ENCODE peak calls at places on chromosome 13, in ten cellular contexts. One of them, this sample, is unnamed.

GRCh38 chr13:91520952-91521351 is 122.5 kb downstream of the GPC5 start:
- DNase-seq in K562: no peak
- DNase-seq in sigmoid colon: no peak
- DNase-seq in transverse colon: no peak
- DNase-seq in upper lobe of left lung: no peak
- DNase-seq in tibial nerve: no peak
- DNase-seq in SK-N-SH: no peak
- DNase-seq in stomach: no peak
- DNase-seq in A549: no peak
- DNase-seq in ovary: no peak
- DNase-seq in this sample: no peak

GRCh38 chr13:109737606-109738005 is 48.8 kb downstream of the IRS2 start:
- DNase-seq in upper lobe of left lung: no peak
- DNase-seq in sigmoid colon: no peak
- DNase-seq in K562: no peak
- DNase-seq in tibial nerve: no peak
- DNase-seq in A549: no peak
- DNase-seq in transverse colon: no peak
- DNase-seq in ovary: no peak
- DNase-seq in stomach: no peak
- DNase-seq in SK-N-SH: no peak
- DNase-seq in this sample: no peak

GRCh38 chr13:63075126-63075525 is 1659.5 kb upstream of the PCDH20 start:
- DNase-seq in upper lobe of left lung: no peak
- DNase-seq in SK-N-SH: no peak
- DNase-seq in A549: no peak
- DNase-seq in stomach: no peak
- DNase-seq in ovary: no peak
- DNase-seq in sigmoid colon: no peak
- DNase-seq in K562: no peak
- DNase-seq in transverse colon: no peak
- DNase-seq in tibial nerve: no peak
- DNase-seq in this sample: no peak

GRCh38 chr13:36224730-36225129 is 10.4 kb upstream of the SOHLH2 start:
- DNase-seq in transverse colon: no peak
- DNase-seq in upper lobe of left lung: no peak
- DNase-seq in A549: no peak
- DNase-seq in ovary: no peak
- DNase-seq in sigmoid colon: no peak
- DNase-seq in stomach: no peak
- DNase-seq in K562: no peak
- DNase-seq in SK-N-SH: no peak
- DNase-seq in tibial nerve: no peak
- DNase-seq in this sample: no peak

GRCh38 chr13:99434258-99434788 is 66.9 kb upstream of the TM9SF2 start:
- DNase-seq in K562: peak
- DNase-seq in SK-N-SH: no peak
- DNase-seq in transverse colon: peak
- DNase-seq in ovary: no peak
- DNase-seq in tibial nerve: no peak
- DNase-seq in A549: no peak
- DNase-seq in stomach: peak
- DNase-seq in upper lobe of left lung: no peak
- DNase-seq in sigmoid colon: no peak
- DNase-seq in this sample: no peak

GRCh38 chr13:32595306-32595705 is 9.1 kb downstream of the PDS5B start:
- DNase-seq in stomach: no peak
- DNase-seq in A549: no peak
- DNase-seq in K562: no peak
- DNase-seq in ovary: no peak
- DNase-seq in upper lobe of left lung: no peak
- DNase-seq in sigmoid colon: no peak
- DNase-seq in SK-N-SH: no peak
- DNase-seq in tibial nerve: no peak
- DNase-seq in transverse colon: no peak
- DNase-seq in this sample: no peak

GRCh38 chr13:67150608-67151007 is 79.5 kb downstream of the PCDH9 start:
- DNase-seq in tibial nerve: no peak
- DNase-seq in upper lobe of left lung: no peak
- DNase-seq in ovary: no peak
- DNase-seq in SK-N-SH: no peak
- DNase-seq in A549: no peak
- DNase-seq in K562: no peak
- DNase-seq in transverse colon: no peak
- DNase-seq in stomach: no peak
- DNase-seq in sigmoid colon: no peak
- DNase-seq in this sample: no peak

GRCh38 chr13:60572003-60572792 is 175.2 kb downstream of the TDRD3 start:
- DNase-seq in upper lobe of left lung: no peak
- DNase-seq in stomach: no peak
- DNase-seq in transverse colon: no peak
- DNase-seq in K562: no peak
- DNase-seq in A549: no peak
- DNase-seq in ovary: no peak
- DNase-seq in sigmoid colon: no peak
- DNase-seq in tibial nerve: no peak
- DNase-seq in SK-N-SH: no peak
- DNase-seq in this sample: no peak

GRCh38 chr13:60032836-60033235 is 130.9 kb downstream of the DIAPH3 start:
- DNase-seq in A549: no peak
- DNase-seq in upper lobe of left lung: no peak
- DNase-seq in K562: no peak
- DNase-seq in ovary: no peak
- DNase-seq in sigmoid colon: no peak
- DNase-seq in transverse colon: no peak
- DNase-seq in SK-N-SH: no peak
- DNase-seq in tibial nerve: no peak
- DNase-seq in stomach: no peak
- DNase-seq in this sample: no peak

GRCh38 chr13:45206340-45206739 is 5.5 kb upstream of the KCTD4 start:
- DNase-seq in transverse colon: no peak
- DNase-seq in upper lobe of left lung: no peak
- DNase-seq in stomach: no peak
- DNase-seq in sigmoid colon: no peak
- DNase-seq in K562: no peak
- DNase-seq in tibial nerve: no peak
- DNase-seq in SK-N-SH: no peak
- DNase-seq in ovary: no peak
- DNase-seq in A549: peak
- DNase-seq in this sample: no peak

GRCh38 chr13:45398862-45399261 is 19.3 kb downstream of the SLC25A30 start:
- DNase-seq in transverse colon: no peak
- DNase-seq in upper lobe of left lung: no peak
- DNase-seq in SK-N-SH: no peak
- DNase-seq in K562: no peak
- DNase-seq in sigmoid colon: no peak
- DNase-seq in tibial nerve: no peak
- DNase-seq in A549: no peak
- DNase-seq in stomach: no peak
- DNase-seq in ovary: no peak
- DNase-seq in this sample: no peak

GRCh38 chr13:40963927-40964326 is 55.2 kb downstream of the ELF1 start:
- DNase-seq in sigmoid colon: no peak
- DNase-seq in upper lobe of left lung: no peak
- DNase-seq in ovary: no peak
- DNase-seq in A549: peak
- DNase-seq in tibial nerve: no peak
- DNase-seq in transverse colon: no peak
- DNase-seq in K562: peak
- DNase-seq in SK-N-SH: no peak
- DNase-seq in stomach: no peak
- DNase-seq in this sample: no peak

GRCh38 chr13:33678084-33678483 is 139.9 kb upstream of the RFC3 start:
- DNase-seq in sigmoid colon: no peak
- DNase-seq in stomach: no peak
- DNase-seq in upper lobe of left lung: no peak
- DNase-seq in K562: peak
- DNase-seq in SK-N-SH: no peak
- DNase-seq in A549: no peak
- DNase-seq in ovary: no peak
- DNase-seq in transverse colon: no peak
- DNase-seq in tibial nerve: no peak
- DNase-seq in this sample: no peak
- TF ChIP-seq CTCF in sigmoid colon: no peak
- TF ChIP-seq CTCF in stomach: no peak
- TF ChIP-seq CTCF in upper lobe of left lung: no peak
- TF ChIP-seq CTCF in K562: peak
- TF ChIP-seq CTCF in SK-N-SH: no peak
- TF ChIP-seq CTCF in A549: no peak
- TF ChIP-seq CTCF in ovary: no peak
- TF ChIP-seq CTCF in transverse colon: no peak
- TF ChIP-seq CTCF in tibial nerve: no peak
- TF ChIP-seq CTCF in this sample: no peak

DNA sequence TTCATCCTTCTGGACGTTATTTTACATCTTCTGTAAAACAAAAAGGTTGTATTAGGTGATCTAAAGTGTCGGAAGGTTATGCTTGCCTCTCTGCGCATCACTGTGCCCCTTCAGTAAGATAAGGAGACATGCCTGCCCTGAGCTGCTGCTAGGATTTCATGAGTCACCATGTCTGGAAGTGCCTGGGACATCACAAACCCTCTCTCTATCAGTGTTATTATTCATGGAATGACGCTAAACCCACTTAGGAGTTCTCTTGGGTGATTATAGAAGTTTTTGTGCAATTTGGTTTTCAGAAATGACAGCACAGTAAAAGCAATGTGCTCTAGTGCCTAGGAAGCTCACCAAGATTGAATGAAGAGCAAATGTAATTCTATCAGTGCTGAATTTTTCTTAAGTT is 617.7 kb downstream of the DCT start:
- DNase-seq in stomach: no peak
- DNase-seq in transverse colon: no peak
- DNase-seq in upper lobe of left lung: no peak
- DNase-seq in tibial nerve: no peak
- DNase-seq in SK-N-SH: no peak
- DNase-seq in K562: no peak
- DNase-seq in A549: no peak
- DNase-seq in ovary: no peak
- DNase-seq in sigmoid colon: no peak
- DNase-seq in this sample: no peak
- TF ChIP-seq EP300 in stomach: no peak
- TF ChIP-seq EP300 in transverse colon: no peak
- TF ChIP-seq EP300 in upper lobe of left lung: no peak
- TF ChIP-seq EP300 in tibial nerve: no peak
- TF ChIP-seq EP300 in SK-N-SH: peak
- TF ChIP-seq EP300 in K562: no peak
- TF ChIP-seq EP300 in A549: no peak
- TF ChIP-seq EP300 in ovary: no peak
- TF ChIP-seq EP300 in sigmoid colon: no peak
- TF ChIP-seq EP300 in this sample: no peak

GRCh38 chr13:20175406-20175794 is 14.5 kb upstream of the GJA3 start:
- DNase-seq in ovary: no peak
- DNase-seq in sigmoid colon: no peak
- DNase-seq in upper lobe of left lung: no peak
- DNase-seq in stomach: no peak
- DNase-seq in A549: no peak
- DNase-seq in transverse colon: no peak
- DNase-seq in K562: no peak
- DNase-seq in tibial nerve: no peak
- DNase-seq in SK-N-SH: no peak
- DNase-seq in this sample: no peak
- H3K4me3 ChIP-seq in ovary: no peak
- H3K4me3 ChIP-seq in sigmoid colon: no peak
- H3K4me3 ChIP-seq in upper lobe of left lung: no peak
- H3K4me3 ChIP-seq in stomach: no peak
- H3K4me3 ChIP-seq in A549: no peak
- H3K4me3 ChIP-seq in transverse colon: no peak
- H3K4me3 ChIP-seq in K562: no peak
- H3K4me3 ChIP-seq in tibial nerve: peak
- H3K4me3 ChIP-seq in SK-N-SH: no peak
- H3K4me3 ChIP-seq in this sample: peak

DNA sequence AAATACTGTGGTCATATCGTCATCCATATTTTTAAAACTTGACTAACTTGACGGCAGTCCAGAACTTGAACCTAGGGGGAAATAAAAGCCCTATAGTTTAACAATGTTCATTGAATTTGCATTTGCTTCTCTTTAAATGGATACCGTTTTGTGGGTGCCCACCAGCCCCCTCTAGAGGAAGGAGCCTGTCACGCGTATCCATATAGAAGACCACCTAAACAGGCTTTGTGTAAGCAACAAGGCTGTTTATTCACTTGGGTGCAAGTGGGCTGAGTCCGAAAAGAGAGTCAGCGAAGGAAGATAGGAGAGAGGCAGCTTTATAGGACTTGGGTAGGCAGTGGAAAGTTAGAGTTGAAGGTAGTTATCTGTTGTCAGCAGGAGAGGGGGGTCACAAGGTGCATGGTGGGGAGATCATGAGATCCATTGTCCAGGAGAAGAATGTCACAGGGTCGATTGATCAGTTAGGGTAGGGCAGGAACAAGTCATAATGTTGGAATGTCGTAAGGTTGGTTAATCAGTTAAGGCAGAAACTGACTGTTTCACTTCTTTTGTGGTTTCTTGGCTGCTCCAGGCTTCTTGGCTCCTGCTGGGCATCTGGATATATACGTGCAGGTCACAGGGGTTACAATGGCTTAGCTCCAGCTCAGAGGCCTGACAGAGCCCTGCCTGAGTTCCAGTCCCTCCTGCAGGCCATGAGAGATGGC is 42.5 kb upstream of the ANKRD10 start:
- DNase-seq in K562: no peak
- DNase-seq in sigmoid colon: no peak
- DNase-seq in upper lobe of left lung: no peak
- DNase-seq in tibial nerve: no peak
- DNase-seq in SK-N-SH: no peak
- DNase-seq in ovary: no peak
- DNase-seq in A549: no peak
- DNase-seq in transverse colon: no peak
- DNase-seq in stomach: no peak
- DNase-seq in this sample: no peak
- TF ChIP-seq CTCF in K562: peak
- TF ChIP-seq CTCF in sigmoid colon: no peak
- TF ChIP-seq CTCF in upper lobe of left lung: no peak
- TF ChIP-seq CTCF in tibial nerve: no peak
- TF ChIP-seq CTCF in SK-N-SH: peak
- TF ChIP-seq CTCF in ovary: no peak
- TF ChIP-seq CTCF in A549: no peak
- TF ChIP-seq CTCF in transverse colon: no peak
- TF ChIP-seq CTCF in stomach: no peak
- TF ChIP-seq CTCF in this sample: no peak

GRCh38 chr13:68428292-68428691 is 1198.2 kb upstream of the PCDH9 start:
- DNase-seq in SK-N-SH: no peak
- DNase-seq in stomach: no peak
- DNase-seq in transverse colon: no peak
- DNase-seq in tibial nerve: no peak
- DNase-seq in sigmoid colon: no peak
- DNase-seq in upper lobe of left lung: no peak
- DNase-seq in K562: no peak
- DNase-seq in ovary: no peak
- DNase-seq in A549: no peak
- DNase-seq in this sample: no peak
- TF ChIP-seq EP300 in SK-N-SH: no peak
- TF ChIP-seq EP300 in stomach: no peak
- TF ChIP-seq EP300 in transverse colon: no peak
- TF ChIP-seq EP300 in tibial nerve: no peak
- TF ChIP-seq EP300 in sigmoid colon: no peak
- TF ChIP-seq EP300 in upper lobe of left lung: no peak
- TF ChIP-seq EP300 in K562: no peak
- TF ChIP-seq EP300 in ovary: no peak
- TF ChIP-seq EP300 in A549: no peak
- TF ChIP-seq EP300 in this sample: no peak

This sample was measured in suprapubic skin.